ENCODE peak calls at places on chromosomes 16 and 17, in ten cellular contexts. M is GM06990; S is heart right ventricle; R is coronary artery; X is RWPE1; A is CD8-positive, alpha-beta memory T cell; B is amygdala; E is tibial nerve; F is activated T-helper 1 cell treated with Interleukin-2 at 50 U/mL for 16 hours; W is NCI-H1105. T is an unnamed sample.

GRCh38 chr17:16406742-16407674 is 8.4 kb upstream of the TRPV2 start:
- DNase-seq in A (no peak), M (peak; percentile 61), X (no peak), S (peak; percentile 83), R (no peak), B (peak; percentile 33), F (no peak), W (no peak), E (no peak), T (no peak)

GRCh38 chr16:83482545-83483162 is 325.1 kb upstream of the HSBP1 start:
- DNase-seq in X (no peak), A (no peak), B (no peak), R (no peak), E (no peak), S (no peak), M (no peak), F (no peak), W (no peak), T (no peak)

GRCh38 chr17:79272220-79272619 is 197.6 kb downstream of the ENGASE start:
- DNase-seq in S (no peak), X (no peak), F (no peak), W (no peak), R (no peak), A (no peak), E (no peak), M (no peak), B (no peak), T (no peak)

GRCh38 chr17:78735832-78736525 is 46.1 kb downstream of the CYTH1 start:
- DNase-seq in W (no peak), M (no peak), F (no peak), S (no peak), R (no peak), A (no peak), E (no peak), X (peak; percentile 69), B (no peak), T (no peak)

GRCh38 chr17:80943346-80944145 is 48.1 kb upstream of the CHMP6 start:
- DNase-seq in R (no peak), S (no peak), M (no peak), B (no peak), W (no peak), F (no peak), A (peak; percentile 28), E (no peak), X (no peak), T (no peak)

GRCh38 chr16:4800290-4801041 is 2.0 kb downstream of the ROGDI start:
- DNase-seq in B (peak; percentile 86), A (no peak), X (peak; percentile 40), M (peak; percentile 40), S (peak; percentile 61), F (no peak), E (no peak), W (no peak), R (no peak), T (peak; percentile 74)

GRCh38 chr17:81254955-81255717 is 16.0 kb downstream of the NDUFAF8 start:
- DNase-seq in F (no peak), B (peak; percentile 69), X (peak; percentile 82), S (peak; percentile 84), A (no peak), W (no peak), R (no peak), M (no peak), E (peak; percentile 53), T (no peak)

GRCh38 chr17:44210342-44211192 is 8.9 kb downstream of the UBTF start:
- DNase-seq in F (peak; percentile 87), A (peak; percentile 93), B (peak; percentile 92), E (peak; percentile 82), R (peak; percentile 89), M (peak; percentile 95), X (peak; percentile 60), W (peak; percentile 59), S (peak; percentile 86), T (peak; percentile 87)

GRCh38 chr17:76384987-76385891 is 830 bp downstream of the SPHK1 start:
- DNase-seq in E (no peak), M (no peak), F (no peak), X (peak; percentile 73), R (no peak), B (no peak), S (peak; percentile 45), A (no peak), W (no peak), T (no peak)

GRCh38 chr16:760498-761343 is at the start of gene MSLN:
- DNase-seq in W (no peak), B (no peak), E (no peak), X (peak; percentile 78), S (no peak), F (no peak), R (no peak), M (no peak), A (no peak), T (no peak)

GRCh38 chr17:17751489-17751995 is 70.3 kb downstream of the RAI1 start:
- DNase-seq in B (no peak), F (peak; percentile 13), E (no peak), A (no peak), W (no peak), S (no peak), M (peak; percentile 40), X (no peak), R (no peak), T (no peak)

GRCh38 chr16:21964353-21964752 is 11.2 kb downstream of the UQCRC2 start:
- DNase-seq in F (no peak), M (no peak), S (no peak), E (no peak), R (no peak), W (no peak), B (no peak), A (no peak), X (no peak), T (no peak)

GRCh38 chr17:9292563-9292941 is 271.2 kb downstream of the NTN1 start:
- DNase-seq in W (no peak), X (no peak), A (no peak), M (no peak), R (no peak), S (no peak), E (no peak), F (no peak), B (no peak), T (no peak)